ENCODE peak calls at places on chromosomes 5 and 9, in six cellular contexts. One of them, this sample, is unnamed.

GRCh38 chr5:139561655-139562451 is 714 bp downstream of the UBE2D2 start:
- DNase-seq in mesothelial cell of epicardium: peak; percentile 67
- DNase-seq in endothelial cell: peak; percentile 49
- DNase-seq in body of pancreas: peak; percentile 56
- DNase-seq in upper lobe of right lung: peak; percentile 75
- DNase-seq in WERI-Rb-1: peak; percentile 26
- DNase-seq in this sample: peak; percentile 33

GRCh38 chr9:91954841-91955471 is 4.9 kb upstream of the ROR2 start:
- DNase-seq in body of pancreas: peak; percentile 68
- DNase-seq in mesothelial cell of epicardium: peak; percentile 71
- DNase-seq in WERI-Rb-1: peak; percentile 79
- DNase-seq in endothelial cell: peak; percentile 70
- DNase-seq in upper lobe of right lung: no peak
- DNase-seq in this sample: peak; percentile 52

GRCh38 chr9:34383904-34384303 is 7.2 kb upstream of the MYORG start:
- DNase-seq in endothelial cell: no peak
- DNase-seq in upper lobe of right lung: no peak
- DNase-seq in mesothelial cell of epicardium: peak; percentile 16
- DNase-seq in body of pancreas: no peak
- DNase-seq in WERI-Rb-1: peak; percentile 6
- DNase-seq in this sample: no peak

GRCh38 chr9:81237565-81238231 is 451.6 kb downstream of the TLE1 start:
- DNase-seq in mesothelial cell of epicardium: no peak
- DNase-seq in endothelial cell: no peak
- DNase-seq in WERI-Rb-1: no peak
- DNase-seq in body of pancreas: no peak
- DNase-seq in upper lobe of right lung: no peak
- DNase-seq in this sample: no peak

GRCh38 chr9:18543406-18543965 is 69.5 kb downstream of the ADAMTSL1 start:
- DNase-seq in body of pancreas: no peak
- DNase-seq in mesothelial cell of epicardium: peak; percentile 43
- DNase-seq in WERI-Rb-1: no peak
- DNase-seq in endothelial cell: no peak
- DNase-seq in upper lobe of right lung: no peak
- DNase-seq in this sample: no peak

GRCh38 chr5:84816746-84817547 is 432.3 kb upstream of the EDIL3 start:
- DNase-seq in WERI-Rb-1: no peak
- DNase-seq in endothelial cell: no peak
- DNase-seq in body of pancreas: no peak
- DNase-seq in upper lobe of right lung: no peak
- DNase-seq in mesothelial cell of epicardium: no peak
- DNase-seq in this sample: no peak

GRCh38 chr9:113501129-113501686 is 37.7 kb downstream of the RGS3 start:
- DNase-seq in body of pancreas: no peak
- DNase-seq in WERI-Rb-1: no peak
- DNase-seq in endothelial cell: peak; percentile 81
- DNase-seq in upper lobe of right lung: no peak
- DNase-seq in mesothelial cell of epicardium: no peak
- DNase-seq in this sample: no peak

GRCh38 chr9:27474350-27474749 is 49.7 kb upstream of the IFNK start:
- DNase-seq in body of pancreas: no peak
- DNase-seq in WERI-Rb-1: no peak
- DNase-seq in endothelial cell: no peak
- DNase-seq in mesothelial cell of epicardium: no peak
- DNase-seq in upper lobe of right lung: no peak
- DNase-seq in this sample: no peak

GRCh38 chr5:68041293-68041692 is 174.3 kb upstream of the PIK3R1 start:
- DNase-seq in WERI-Rb-1: no peak
- DNase-seq in body of pancreas: no peak
- DNase-seq in mesothelial cell of epicardium: no peak
- DNase-seq in endothelial cell: no peak
- DNase-seq in upper lobe of right lung: no peak
- DNase-seq in this sample: no peak

GRCh38 chr5:153969563-153969895 is 69.2 kb downstream of the FAM114A2 start:
- DNase-seq in endothelial cell: no peak
- DNase-seq in body of pancreas: no peak
- DNase-seq in mesothelial cell of epicardium: no peak
- DNase-seq in upper lobe of right lung: no peak
- DNase-seq in WERI-Rb-1: no peak
- DNase-seq in this sample: no peak

GRCh38 chr5:9947231-9947693 is 302.4 kb downstream of the ATPSCKMT start:
- DNase-seq in upper lobe of right lung: no peak
- DNase-seq in mesothelial cell of epicardium: no peak
- DNase-seq in WERI-Rb-1: no peak
- DNase-seq in body of pancreas: no peak
- DNase-seq in endothelial cell: no peak
- DNase-seq in this sample: no peak

GRCh38 chr9:124386201-124386600 is 29.0 kb downstream of the PSMB7 start:
- DNase-seq in body of pancreas: no peak
- DNase-seq in endothelial cell: no peak
- DNase-seq in upper lobe of right lung: no peak
- DNase-seq in WERI-Rb-1: no peak
- DNase-seq in mesothelial cell of epicardium: no peak
- DNase-seq in this sample: no peak

GRCh38 chr5:56490971-56491468 is 257.9 kb upstream of the ANKRD55 start:
- DNase-seq in body of pancreas: no peak
- DNase-seq in upper lobe of right lung: peak; percentile 78
- DNase-seq in mesothelial cell of epicardium: no peak
- DNase-seq in endothelial cell: no peak
- DNase-seq in WERI-Rb-1: peak; percentile 64
- DNase-seq in this sample: no peak

GRCh38 chr5:17401509-17402290 is 96.3 kb upstream of the TAF11L2 start:
- DNase-seq in WERI-Rb-1: no peak
- DNase-seq in endothelial cell: no peak
- DNase-seq in mesothelial cell of epicardium: no peak
- DNase-seq in upper lobe of right lung: no peak
- DNase-seq in body of pancreas: no peak
- DNase-seq in this sample: no peak

GRCh38 chr5:29197636-29198035 is 1995.8 kb upstream of the CDH6 start:
- DNase-seq in body of pancreas: no peak
- DNase-seq in WERI-Rb-1: no peak
- DNase-seq in upper lobe of right lung: no peak
- DNase-seq in mesothelial cell of epicardium: no peak
- DNase-seq in endothelial cell: no peak
- DNase-seq in this sample: no peak

GRCh38 chr9:134800791-134801339 is 79.7 kb upstream of the FCN2 start:
- DNase-seq in mesothelial cell of epicardium: no peak
- DNase-seq in WERI-Rb-1: peak; percentile 82
- DNase-seq in endothelial cell: no peak
- DNase-seq in upper lobe of right lung: no peak
- DNase-seq in body of pancreas: no peak
- DNase-seq in this sample: no peak

GRCh38 chr5:77724934-77725333 is 51.2 kb downstream of the TBCA start:
- DNase-seq in upper lobe of right lung: no peak
- DNase-seq in endothelial cell: no peak
- DNase-seq in mesothelial cell of epicardium: no peak
- DNase-seq in body of pancreas: no peak
- DNase-seq in WERI-Rb-1: no peak
- DNase-seq in this sample: no peak

GRCh38 chr5:146778261-146778660 is 100.3 kb downstream of the PPP2R2B start:
- DNase-seq in upper lobe of right lung: no peak
- DNase-seq in mesothelial cell of epicardium: no peak
- DNase-seq in endothelial cell: no peak
- DNase-seq in WERI-Rb-1: no peak
- DNase-seq in body of pancreas: no peak
- DNase-seq in this sample: no peak
- TF ChIP-seq CTCF in upper lobe of right lung: no peak
- TF ChIP-seq CTCF in mesothelial cell of epicardium: no peak
- TF ChIP-seq CTCF in endothelial cell: no peak
- TF ChIP-seq CTCF in WERI-Rb-1: no peak
- TF ChIP-seq CTCF in body of pancreas: no peak
- TF ChIP-seq CTCF in this sample: no peak

GRCh38 chr5:169724303-169724702 is 87.2 kb downstream of the DOCK2 start:
- DNase-seq in WERI-Rb-1: no peak
- DNase-seq in body of pancreas: no peak
- DNase-seq in mesothelial cell of epicardium: no peak
- DNase-seq in endothelial cell: no peak
- DNase-seq in upper lobe of right lung: no peak
- DNase-seq in this sample: no peak

GRCh38 chr5:169723103-169723831 is 86.2 kb downstream of the DOCK2 start:
- DNase-seq in mesothelial cell of epicardium: no peak
- DNase-seq in endothelial cell: no peak
- DNase-seq in upper lobe of right lung: no peak
- DNase-seq in body of pancreas: no peak
- DNase-seq in WERI-Rb-1: no peak
- DNase-seq in this sample: no peak

GRCh38 chr5:169719360-169720314 is 82.6 kb downstream of the DOCK2 start:
- DNase-seq in upper lobe of right lung: no peak
- DNase-seq in body of pancreas: no peak
- DNase-seq in WERI-Rb-1: no peak
- DNase-seq in mesothelial cell of epicardium: no peak
- DNase-seq in endothelial cell: no peak
- DNase-seq in this sample: no peak

GRCh38 chr5:169717298-169717697 is 80.2 kb downstream of the DOCK2 start:
- DNase-seq in mesothelial cell of epicardium: no peak
- DNase-seq in WERI-Rb-1: no peak
- DNase-seq in endothelial cell: no peak
- DNase-seq in body of pancreas: no peak
- DNase-seq in upper lobe of right lung: no peak
- DNase-seq in this sample: no peak

DNA sequence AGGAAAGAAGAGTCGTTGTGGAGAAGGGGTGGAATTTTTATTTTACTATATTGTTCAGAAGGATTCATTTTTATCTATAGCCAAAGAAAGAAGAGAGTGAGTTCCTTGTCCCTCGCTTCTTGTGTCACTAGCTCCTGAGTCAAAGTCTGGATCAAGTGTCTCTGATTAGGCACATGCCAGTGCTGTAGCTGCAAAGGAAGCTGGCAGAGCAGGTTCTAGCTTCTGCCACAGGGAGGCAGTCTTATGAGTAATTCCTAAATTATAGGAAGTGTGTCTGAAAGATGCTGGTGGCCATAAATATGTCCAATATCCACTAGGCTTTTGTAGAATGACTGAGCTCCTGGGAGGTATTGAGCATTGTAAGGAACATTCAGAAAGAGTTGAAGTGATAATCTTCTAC is 84.7 kb downstream of the DOCK2 start:
- DNase-seq in WERI-Rb-1: no peak
- DNase-seq in upper lobe of right lung: no peak
- DNase-seq in endothelial cell: no peak
- DNase-seq in body of pancreas: no peak
- DNase-seq in mesothelial cell of epicardium: no peak
- DNase-seq in this sample: no peak
- TF ChIP-seq CTCF in WERI-Rb-1: no peak
- TF ChIP-seq CTCF in upper lobe of right lung: no peak
- TF ChIP-seq CTCF in endothelial cell: no peak
- TF ChIP-seq CTCF in body of pancreas: no peak
- TF ChIP-seq CTCF in mesothelial cell of epicardium: no peak
- TF ChIP-seq CTCF in this sample: no peak

DNA sequence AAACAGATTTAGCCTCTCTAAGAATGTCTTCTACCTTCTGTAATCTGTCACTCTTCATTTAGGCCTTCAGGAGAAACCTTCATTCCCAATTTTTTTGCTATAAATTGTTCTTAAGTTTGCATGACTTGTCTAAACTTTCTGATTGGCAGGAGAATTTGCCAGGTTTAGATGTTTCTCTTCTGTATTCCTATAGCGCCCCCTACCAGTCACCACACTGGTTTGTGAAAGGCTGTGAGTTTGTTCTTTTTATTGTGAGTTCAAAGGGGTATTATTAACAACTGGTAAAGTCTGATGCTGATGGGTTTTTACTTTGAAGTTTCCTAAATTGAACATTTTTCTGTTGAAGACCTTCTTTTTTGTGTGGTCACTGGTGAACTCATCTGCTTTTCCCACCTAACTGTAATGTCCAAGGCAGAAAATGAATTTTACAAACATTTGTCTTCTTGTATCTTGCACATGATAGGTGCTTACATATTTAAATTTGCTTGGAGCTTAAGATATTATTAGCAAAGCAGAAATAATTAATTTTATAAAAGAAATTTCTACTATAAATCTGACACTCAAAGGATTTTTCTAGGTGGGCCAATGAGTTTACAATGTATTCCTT is 18.4 kb upstream of the F2RL2 start:
- DNase-seq in body of pancreas: peak; percentile 79
- DNase-seq in upper lobe of right lung: no peak
- DNase-seq in endothelial cell: peak; percentile 77
- DNase-seq in WERI-Rb-1: peak; percentile 64
- DNase-seq in mesothelial cell of epicardium: peak; percentile 51
- DNase-seq in this sample: peak; percentile 23
- TF ChIP-seq CTCF in body of pancreas: peak; percentile 68
- TF ChIP-seq CTCF in upper lobe of right lung: peak; percentile 76
- TF ChIP-seq CTCF in endothelial cell: peak; percentile 82
- TF ChIP-seq CTCF in WERI-Rb-1: peak; percentile 67
- TF ChIP-seq CTCF in mesothelial cell of epicardium: peak; percentile 57
- TF ChIP-seq CTCF in this sample: peak; percentile 88

GRCh38 chr9:73893230-73893629 is 603.9 kb upstream of the RORB start:
- DNase-seq in endothelial cell: no peak
- DNase-seq in body of pancreas: no peak
- DNase-seq in WERI-Rb-1: no peak
- DNase-seq in mesothelial cell of epicardium: no peak
- DNase-seq in upper lobe of right lung: no peak
- DNase-seq in this sample: no peak
- TF ChIP-seq CTCF in endothelial cell: no peak
- TF ChIP-seq CTCF in body of pancreas: no peak
- TF ChIP-seq CTCF in WERI-Rb-1: no peak
- TF ChIP-seq CTCF in mesothelial cell of epicardium: no peak
- TF ChIP-seq CTCF in upper lobe of right lung: no peak
- TF ChIP-seq CTCF in this sample: no peak

GRCh38 chr5:135729582-135729879 is 104.9 kb upstream of the SLC25A48 start:
- DNase-seq in WERI-Rb-1: no peak
- DNase-seq in mesothelial cell of epicardium: no peak
- DNase-seq in upper lobe of right lung: no peak
- DNase-seq in endothelial cell: no peak
- DNase-seq in body of pancreas: no peak
- DNase-seq in this sample: no peak
- TF ChIP-seq CTCF in WERI-Rb-1: no peak
- TF ChIP-seq CTCF in mesothelial cell of epicardium: peak; percentile 70
- TF ChIP-seq CTCF in upper lobe of right lung: peak; percentile 23
- TF ChIP-seq CTCF in endothelial cell: peak; percentile 47
- TF ChIP-seq CTCF in body of pancreas: no peak
- TF ChIP-seq CTCF in this sample: peak; percentile 44

DNA sequence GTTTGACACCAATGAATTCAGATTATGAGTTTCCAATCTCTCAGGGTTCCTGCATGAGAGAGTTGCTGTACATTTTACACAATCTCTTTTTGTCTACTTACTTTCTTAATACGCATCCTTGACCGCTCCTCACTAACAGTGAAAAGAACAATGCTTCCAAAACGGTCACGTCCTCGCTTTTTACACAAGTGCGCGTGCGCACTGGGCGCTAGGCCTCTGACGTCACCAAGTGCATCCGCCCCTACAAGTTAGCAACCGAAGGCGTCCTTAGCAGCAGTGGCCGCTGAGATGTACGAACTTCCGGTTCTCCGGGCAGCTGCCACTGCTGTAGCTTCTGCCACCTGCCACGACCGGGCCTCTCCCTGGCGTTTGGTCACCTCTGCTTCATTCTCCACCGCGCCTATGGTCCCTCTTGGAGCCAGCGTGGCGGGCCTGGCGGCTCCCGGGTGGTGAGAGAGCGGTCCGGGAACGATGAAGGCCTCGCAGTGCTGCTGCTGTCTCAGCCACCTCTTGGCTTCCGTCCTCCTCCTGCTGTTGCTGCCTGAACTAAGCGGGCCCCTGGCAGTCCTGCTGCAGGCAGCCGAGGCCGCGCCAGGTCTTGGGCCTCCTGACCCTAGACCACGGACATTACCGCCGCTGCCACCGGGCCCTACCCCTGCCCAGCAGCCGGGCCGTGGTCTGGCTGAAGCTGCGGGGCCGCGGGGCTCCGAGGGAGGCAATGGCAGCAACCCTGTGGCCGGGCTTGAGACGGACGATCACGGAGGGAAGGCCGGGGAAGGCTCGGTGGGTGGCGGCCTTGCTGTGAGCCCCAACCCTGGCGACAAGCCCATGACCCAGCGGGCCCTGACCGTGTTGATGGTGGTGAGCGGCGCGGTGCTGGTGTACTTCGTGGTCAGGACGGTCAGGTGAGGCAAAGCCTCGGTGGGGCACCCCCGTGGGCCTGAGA is at the start of gene FAM174A:
- DNase-seq in endothelial cell: peak; percentile 92
- DNase-seq in mesothelial cell of epicardium: peak; percentile 96
- DNase-seq in WERI-Rb-1: peak; percentile 96
- DNase-seq in body of pancreas: peak; percentile 97
- DNase-seq in upper lobe of right lung: peak; percentile 97
- DNase-seq in this sample: no peak
- TF ChIP-seq CTCF in endothelial cell: no peak
- TF ChIP-seq CTCF in mesothelial cell of epicardium: no peak
- TF ChIP-seq CTCF in WERI-Rb-1: no peak
- TF ChIP-seq CTCF in body of pancreas: no peak
- TF ChIP-seq CTCF in upper lobe of right lung: no peak
- TF ChIP-seq CTCF in this sample: no peak